ENCODE peak calls at places on chromosomes 6 and 20, in nine cellular contexts. Z, J, F, W, H, E, V, B and O are unnamed samples.

GRCh38 chr6:37696220-37696840 is 1.4 kb downstream of the MDGA1 start:
- DNase-seq in F (peak), E (no peak), V (peak), B (no peak), J (no peak), H (no peak), W (no peak), Z (peak), O (no peak)

GRCh38 chr6:31715022-31715683 is at the start of gene LY6G6D:
- DNase-seq in H (no peak), V (no peak), J (no peak), B (no peak), E (no peak), F (no peak), Z (no peak), W (no peak), O (no peak)

GRCh38 chr6:83974409-83975050 is 59.0 kb upstream of the MRAP2 start:
- DNase-seq in B (no peak), F (no peak), J (no peak), H (no peak), Z (no peak), W (no peak), E (no peak), V (no peak), O (no peak)

GRCh38 chr20:17461941-17462340 is 69.2 kb downstream of the BFSP1 start:
- DNase-seq in V (no peak), B (no peak), J (no peak), F (no peak), H (no peak), W (no peak), Z (no peak), E (no peak), O (no peak)

GRCh38 chr6:113172531-113172966 is 684.6 kb upstream of the MARCKS start:
- DNase-seq in Z (no peak), W (peak), J (no peak), B (peak), E (no peak), V (no peak), F (no peak), H (peak), O (no peak)

GRCh38 chr20:33909331-33909921 is 84.3 kb upstream of the RALY start:
- DNase-seq in F (peak), H (no peak), W (no peak), B (peak), V (no peak), J (no peak), E (peak), Z (no peak), O (no peak)

GRCh38 chr6:6984585-6985366 is 123.0 kb upstream of the RREB1 start:
- DNase-seq in V (no peak), E (no peak), F (no peak), H (no peak), J (no peak), W (no peak), B (no peak), Z (no peak), O (no peak)

GRCh38 chr20:42204261-42204660 is 586.1 kb upstream of the CHD6 start:
- DNase-seq in V (no peak), E (no peak), Z (no peak), H (no peak), J (no peak), F (no peak), B (no peak), W (peak), O (no peak)

GRCh38 chr6:132070356-132070755 is 119.2 kb upstream of the CCN2 start:
- DNase-seq in E (no peak), F (no peak), J (no peak), H (no peak), W (no peak), B (no peak), Z (no peak), V (no peak), O (no peak)

GRCh38 chr6:81996414-81996813 is 243.9 kb upstream of the TENT5A start:
- DNase-seq in Z (no peak), H (no peak), J (no peak), B (peak), E (no peak), V (no peak), F (no peak), W (no peak), O (no peak)

GRCh38 chr6:41373919-41374617 is 38.7 kb downstream of the NCR2 start:
- DNase-seq in B (no peak), H (no peak), J (no peak), W (no peak), V (no peak), E (no peak), Z (no peak), F (no peak), O (no peak)

GRCh38 chr20:24581443-24582170 is 112.2 kb downstream of the SYNDIG1 start:
- DNase-seq in B (no peak), V (no peak), Z (no peak), J (no peak), E (no peak), H (no peak), W (no peak), F (no peak), O (no peak)